ENCODE peak calls at places on chromosome 1, in ten cellular contexts. G, N, R, M, W, P, J, O, C and X are unnamed samples.

GRCh38 chr1:176939993-176940392 is 224.5 kb downstream of the ASTN1 start:
- DNase-seq in M (no peak), C (no peak), P (no peak), J (no peak), R (no peak), O (no peak), G (no peak), W (no peak), N (no peak), X (no peak)

GRCh38 chr1:159933347-159933746 is 8.0 kb upstream of the TAGLN2 start:
- DNase-seq in P (no peak), O (no peak), C (no peak), W (no peak), M (no peak), R (no peak), J (peak; percentile 64), G (no peak), N (no peak), X (peak; percentile 88)

GRCh38 chr1:110630770-110631663 is 24.9 kb upstream of the KCNA2 start:
- DNase-seq in W (no peak), N (peak; percentile 83), P (peak; percentile 68), G (peak; percentile 69), C (peak; percentile 75), M (no peak), O (no peak), R (peak; percentile 72), J (peak; percentile 66), X (peak; percentile 54)

GRCh38 chr1:204084247-204084772 is 11.4 kb downstream of the SOX13 start:
- DNase-seq in J (peak; percentile 96), P (peak; percentile 70), C (no peak), O (no peak), W (no peak), R (no peak), N (no peak), G (no peak), M (no peak), X (no peak)

GRCh38 chr1:90314533-90314932 is 319.6 kb downstream of the ZNF326 start:
- DNase-seq in G (no peak), W (no peak), P (no peak), N (no peak), J (no peak), M (no peak), C (no peak), O (no peak), R (no peak), X (no peak)

GRCh38 chr1:246569248-246570238 is 3.3 kb downstream of the CNST start:
- DNase-seq in G (no peak), R (no peak), M (no peak), W (no peak), N (peak; percentile 66), C (no peak), O (no peak), P (no peak), J (no peak), X (peak; percentile 91)

GRCh38 chr1:221987860-221988520 is 246.1 kb upstream of the DUSP10 start:
- DNase-seq in M (no peak), P (no peak), G (no peak), C (no peak), J (no peak), W (no peak), N (no peak), O (no peak), R (peak; percentile 84), X (peak; percentile 96)

GRCh38 chr1:64082459-64082858 is 121.0 kb upstream of the UBE2U start:
- DNase-seq in W (no peak), C (no peak), M (no peak), J (no peak), G (no peak), O (no peak), P (no peak), N (no peak), R (peak; percentile 80), X (peak; percentile 64)

GRCh38 chr1:155062151-155062686 is 1.3 kb upstream of the EFNA4 start:
- DNase-seq in R (peak; percentile 37), M (no peak), C (no peak), O (no peak), G (peak; percentile 55), W (no peak), P (no peak), N (no peak), J (no peak), X (no peak)

GRCh38 chr1:65812065-65812464 is 19.4 kb downstream of the PDE4B start:
- DNase-seq in N (no peak), R (peak; percentile 83), W (no peak), G (no peak), M (no peak), P (no peak), J (no peak), O (peak; percentile 35), C (no peak), X (peak; percentile 73)

GRCh38 chr1:152398812-152399698 is 15.0 kb downstream of the CRNN start:
- DNase-seq in J (no peak), G (no peak), C (no peak), N (no peak), M (no peak), O (no peak), W (no peak), P (peak; percentile 55), R (no peak), X (peak; percentile 58)

GRCh38 chr1:219416598-219417238 is 196.2 kb downstream of the ZC3H11B start:
- DNase-seq in W (no peak), R (peak; percentile 75), O (no peak), C (no peak), M (no peak), P (peak; percentile 64), G (peak; percentile 27), J (peak; percentile 34), N (peak; percentile 23), X (peak; percentile 56)

GRCh38 chr1:45373573-45373972 is 33.3 kb upstream of the MUTYH start:
- DNase-seq in W (no peak), R (no peak), N (no peak), G (no peak), C (no peak), J (no peak), P (no peak), M (no peak), O (no peak), X (no peak)

GRCh38 chr1:45375104-45376090 is 35.2 kb upstream of the MUTYH start:
- DNase-seq in G (no peak), C (no peak), W (no peak), O (no peak), M (no peak), R (peak; percentile 74), J (no peak), N (no peak), P (no peak), X (no peak)

GRCh38 chr1:45365051-45365450 is 24.8 kb upstream of the MUTYH start:
- DNase-seq in O (no peak), M (no peak), P (no peak), R (no peak), C (no peak), N (no peak), G (no peak), J (no peak), W (no peak), X (no peak)

GRCh38 chr1:45370575-45370974 is 30.3 kb upstream of the MUTYH start:
- DNase-seq in C (no peak), N (no peak), M (no peak), W (no peak), R (no peak), O (no peak), J (no peak), P (no peak), G (no peak), X (no peak)
- H3K4me3 ChIP-seq in C (no peak overlapping the region), N (no peak overlapping the region), M (no peak overlapping the region), W (no peak overlapping the region), R (no peak overlapping the region), O (no peak overlapping the region), J (no peak overlapping the region), P (no peak overlapping the region), G (no peak overlapping the region), X (no peak overlapping the region)

DNA sequence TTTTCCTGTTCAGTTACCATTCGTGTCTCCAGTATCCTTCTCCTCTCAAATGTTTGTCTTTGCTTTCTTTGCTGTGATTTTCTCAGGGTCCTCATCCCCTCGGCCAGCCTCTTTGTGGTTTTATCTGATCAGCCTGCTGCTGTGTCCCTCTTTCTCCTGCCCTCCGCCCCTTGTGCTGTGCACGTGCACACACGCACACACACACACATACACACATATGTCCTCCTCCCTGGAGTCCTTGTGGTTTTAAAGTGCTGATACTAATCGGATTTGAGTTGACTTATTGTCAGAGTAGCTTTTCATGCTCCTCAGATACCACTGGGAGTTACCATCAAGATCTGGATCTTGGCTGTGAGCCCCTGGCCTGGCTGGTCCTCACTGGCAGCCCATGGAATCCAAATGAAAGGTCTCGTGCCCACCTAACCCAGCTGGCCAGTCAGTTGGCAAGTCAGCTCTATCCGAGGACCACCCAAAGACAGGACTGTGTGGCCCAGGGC is 34.1 kb downstream of the QSOX1 start:
- DNase-seq in P (no peak), M (no peak), G (no peak), W (no peak), J (no peak), O (no peak), C (no peak), R (no peak), N (no peak), X (no peak)
- H3K36me3 ChIP-seq in P (no peaks in the 10 kb centered on the region), M (peaks cover 47% of the 10 kb centered on the region), G (peaks cover 14% of the 10 kb centered on the region), W (peaks cover 26% of the 10 kb centered on the region), J (no peaks in the 10 kb centered on the region), O (no peaks in the 10 kb centered on the region), C (peaks cover 73% of the 10 kb centered on the region), R (peaks cover 52% of the 10 kb centered on the region), N (peaks cover 7% of the 10 kb centered on the region), X (peaks cover 56% of the 10 kb centered on the region)

DNA sequence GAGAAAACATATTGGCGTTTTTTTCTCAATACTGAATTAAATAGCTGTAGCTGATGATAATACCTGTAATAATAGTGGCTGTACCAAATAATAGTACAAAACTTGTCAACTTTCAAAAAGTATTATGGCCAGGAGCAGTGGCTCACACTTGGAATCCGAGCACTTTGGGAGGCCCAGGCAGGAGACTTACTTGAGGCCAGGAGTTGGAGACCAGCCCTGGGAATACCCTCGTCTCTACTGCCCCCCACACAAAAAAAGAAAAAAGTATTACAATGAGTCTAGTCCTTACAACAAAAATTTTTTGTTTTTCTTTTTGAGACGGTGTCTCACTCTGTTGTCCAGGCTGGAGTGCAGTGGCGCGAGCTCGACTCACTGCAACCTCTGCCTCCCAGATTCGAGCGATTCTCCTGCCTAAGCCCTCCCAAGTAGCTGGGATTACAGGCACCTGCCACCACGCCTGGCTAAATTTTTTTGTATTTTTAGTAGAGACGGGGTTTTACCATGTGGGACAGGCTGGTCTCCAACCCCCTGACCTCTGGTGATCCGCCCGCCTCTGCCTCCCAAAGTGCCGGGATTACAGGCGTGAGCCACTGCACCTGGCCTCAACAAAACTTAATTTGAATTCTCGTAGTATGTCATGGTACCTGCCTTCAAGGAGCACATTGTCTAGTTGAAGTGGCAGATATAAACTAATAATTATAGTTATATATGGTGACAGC is 1.4 kb downstream of the RBBP4 start:
- DNase-seq in N (no peak), P (no peak), M (no peak), R (no peak), C (no peak), O (no peak), J (no peak), G (no peak), W (no peak), X (no peak)
- H3K4me3 ChIP-seq in N (peak overlapping the region; percentile 84), P (peak overlapping the region; percentile 80), M (peak overlapping the region; percentile 98), R (peak overlapping the region; percentile 87), C (no peak overlapping the region), O (peak overlapping the region; percentile 91), J (peak overlapping the region; percentile 87), G (no peak overlapping the region), W (peak overlapping the region; percentile 90), X (no peak overlapping the region)

DNA sequence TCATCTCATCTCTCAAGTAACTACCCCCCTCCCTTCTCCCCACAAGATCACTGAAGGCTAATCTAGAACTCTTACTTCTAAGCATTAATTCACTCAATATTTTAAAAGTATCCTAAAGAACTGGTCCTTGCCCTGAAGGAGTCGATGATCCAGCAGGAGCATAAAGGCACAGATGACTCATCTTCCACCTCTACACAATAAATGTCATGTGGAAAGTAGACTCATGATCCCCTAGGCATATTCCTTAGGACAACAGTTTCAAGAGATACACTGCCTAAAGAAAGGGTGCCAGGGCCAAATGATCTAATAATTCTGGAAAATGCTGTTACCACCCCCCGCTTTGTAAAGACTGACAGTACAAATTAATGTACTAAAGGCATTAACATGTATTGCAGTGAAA is 85.8 kb upstream of the DIRAS3 start:
- DNase-seq in W (no peak), P (no peak), G (no peak), M (no peak), R (no peak), C (no peak), N (no peak), J (no peak), O (no peak), X (peak; percentile 81)
- H3K36me3 ChIP-seq in W (peaks cover 4% of the 10 kb centered on the region), P (no peaks in the 10 kb centered on the region), G (peaks cover 90% of the 10 kb centered on the region), M (peaks cover 4% of the 10 kb centered on the region), R (peaks cover 73% of the 10 kb centered on the region), C (peaks cover 92% of the 10 kb centered on the region), N (no peaks in the 10 kb centered on the region), J (no peaks in the 10 kb centered on the region), O (peaks cover 1% of the 10 kb centered on the region), X (peaks cover 5% of the 10 kb centered on the region)